ENCODE peak calls at places on chromosomes 6 and 20, in nine cellular contexts. M is stimulated activated CD8-positive, alpha-beta memory T cell treated with anti-CD3 and anti-CD28 coated beads, Interleukin-2, amount 100 ng/mL, for 1 hour; A is DND-41; T is BJ; Y is anterior cingulate cortex; Q is endothelial cell of umbilical vein; N is activated T-cell treated with anti-CD3 and anti-CD28 coated beads, Interleukin-2, amount 50 U/mL, for 1 hour; X is T-helper 2 cell; P is cardiac muscle cell. B is an unnamed sample.

GRCh38 chr20:58251979-58252591 is 23.6 kb upstream of the ANKRD60 start:
- DNase-seq in Q (peak; percentile 80), Y (no peak), T (peak; percentile 57), A (no peak), M (no peak), N (no peak), X (no peak), P (no peak), B (no peak)

GRCh38 chr6:49333345-49334120 is 129.5 kb downstream of the MMUT start:
- DNase-seq in T (no peak), M (no peak), X (no peak), P (no peak), N (no peak), A (no peak), Y (no peak), Q (no peak), B (no peak)

GRCh38 chr6:122621638-122622037 is 11.4 kb downstream of the PKIB start:
- DNase-seq in A (no peak), Q (no peak), T (no peak), Y (no peak), X (no peak), P (no peak), M (no peak), N (no peak), B (no peak)

GRCh38 chr6:129209355-129209754 is 326.4 kb downstream of the LAMA2 start:
- DNase-seq in A (no peak), Q (no peak), T (no peak), Y (no peak), M (no peak), N (no peak), X (no peak), P (no peak), B (no peak)

GRCh38 chr6:37678078-37678846 is 19.4 kb downstream of the MDGA1 start:
- DNase-seq in X (no peak), T (no peak), P (no peak), M (no peak), Q (no peak), A (no peak), Y (no peak), N (no peak), B (no peak)

GRCh38 chr6:107330190-107330589 is 129.2 kb downstream of the PDSS2 start:
- DNase-seq in X (no peak), A (peak; percentile 58), T (no peak), M (no peak), N (no peak), Y (no peak), Q (no peak), P (no peak), B (no peak)

GRCh38 chr6:142887534-142887933 is 57.4 kb downstream of the HIVEP2 start:
- DNase-seq in T (no peak), X (no peak), N (no peak), M (no peak), Y (no peak), Q (no peak), P (no peak), A (no peak), B (no peak)

GRCh38 chr6:154229796-154230195 is 126.8 kb downstream of the IPCEF1 start:
- DNase-seq in T (no peak), X (peak; percentile 35), A (peak; percentile 60), N (no peak), M (no peak), Y (no peak), P (no peak), Q (no peak), B (no peak)

GRCh38 chr6:81606965-81607381 is 145.5 kb downstream of the TENT5A start:
- DNase-seq in A (no peak), X (no peak), T (peak; percentile 81), Y (no peak), P (no peak), Q (peak; percentile 52), M (no peak), N (no peak), B (no peak)

GRCh38 chr20:22368235-22368634 is 216.1 kb downstream of the FOXA2 start:
- DNase-seq in P (no peak), N (no peak), M (no peak), A (no peak), Y (no peak), Q (no peak), T (no peak), X (no peak), B (no peak)

GRCh38 chr6:43667245-43668150 is 20.1 kb downstream of the MRPS18A start:
- DNase-seq in T (no peak), M (peak; percentile 38), N (peak; percentile 83), A (peak; percentile 86), P (peak; percentile 79), Y (peak; percentile 76), X (peak; percentile 53), Q (peak; percentile 81), B (peak; percentile 69)

GRCh38 chr6:26159417-26160273 is 72.4 kb downstream of the HFE start:
- DNase-seq in T (no peak), A (peak; percentile 42), P (no peak), N (no peak), Y (no peak), M (no peak), Q (peak; percentile 42), X (no peak), B (peak; percentile 6)

GRCh38 chr6:109478848-109479624 is 4.0 kb downstream of the ZBTB24 start:
- DNase-seq in M (no peak), Q (no peak), A (no peak), X (no peak), N (no peak), Y (no peak), T (no peak), P (no peak), B (no peak)

GRCh38 chr6:154488802-154489437 is 21.6 kb downstream of the CNKSR3 start:
- DNase-seq in A (no peak), Y (no peak), X (no peak), Q (no peak), P (no peak), M (no peak), T (peak; percentile 43), N (no peak), B (no peak)